ENCODE peak calls at places on chromosomes 7 and 10, in four cellular contexts. E is neuronal stem cell; N is stimulated activated CD4-positive, alpha-beta T cell treated with anti-CD3 and anti-CD28 coated beads, Interleukin-4, amount 100 ng/mL, for 1 hour; D is activated CD8-positive, alpha-beta memory T cell treated with anti-CD3 and anti-CD28 coated beads for 1 hour. X is an unnamed sample.

GRCh38 chr7:120926943-120927346 is 23.6 kb upstream of the ING3 start:
- DNase-seq in D (no peak), N (no peak), E (no peak), X (no peak)

GRCh38 chr7:66110861-66111260 is 3.8 kb upstream of the CRCP start:
- DNase-seq in E (no peak), D (no peak), N (no peak), X (no peak)

GRCh38 chr7:75657866-75658265 is 80.9 kb downstream of the HIP1 start:
- DNase-seq in E (no peak), D (no peak), N (no peak), X (no peak)

GRCh38 chr7:49074538-49074937 is 150.2 kb downstream of the CDC14C start:
- DNase-seq in D (no peak), E (no peak), N (no peak), X (no peak)

GRCh38 chr10:44033008-44033407 is 351.9 kb downstream of the CXCL12 start:
- DNase-seq in N (no peak), D (no peak), E (no peak), X (no peak)

GRCh38 chr7:30800785-30801252 is 29.6 kb downstream of the MINDY4 start:
- DNase-seq in N (no peak), D (no peak), E (peak), X (peak)

GRCh38 chr7:107999814-108000560 is 3.0 kb downstream of the LAMB1 start:
- DNase-seq in E (no peak), D (no peak), N (no peak), X (no peak)

GRCh38 chr10:87842220-87842641 is 21.1 kb downstream of the KLLN start:
- DNase-seq in E (no peak), D (no peak), N (no peak), X (no peak)

GRCh38 chr10:74690393-74690792 is 136.0 kb upstream of the KAT6B start:
- DNase-seq in E (no peak), D (no peak), N (no peak), X (no peak)

GRCh38 chr10:86362566-86363183 is 3.9 kb downstream of the GRID1 start:
- DNase-seq in D (no peak), N (no peak), E (no peak), X (no peak)

GRCh38 chr10:81018898-81019890 is 481.5 kb downstream of the SH2D4B start:
- DNase-seq in E (peak), N (peak), D (no peak), X (no peak)

GRCh38 chr10:126373982-126374381 is 14.3 kb downstream of the ADAM12 start:
- DNase-seq in E (no peak), D (no peak), N (no peak), X (no peak)

GRCh38 chr10:44045020-44045419 is 339.9 kb downstream of the CXCL12 start:
- DNase-seq in N (no peak), E (no peak), D (no peak), X (no peak)

GRCh38 chr7:133109816-133110215 is 27.9 kb upstream of the CHCHD3 start:
- DNase-seq in E (no peak), N (no peak), D (no peak), X (no peak)

GRCh38 chr10:47206449-47207279 is 93.3 kb upstream of the GDF10 start:
- DNase-seq in D (no peak), N (no peak), E (no peak), X (no peak)

GRCh38 chr7:83614112-83614511 is 34.8 kb downstream of the SEMA3E start:
- DNase-seq in D (no peak), N (no peak), E (no peak), X (no peak)

GRCh38 chr10:14532473-14533251 is 201.9 kb upstream of the FRMD4A start:
- DNase-seq in N (no peak), D (no peak), E (no peak), X (no peak)

X was measured in cerebellar nuclear complex.